ENCODE peak calls at places on chromosomes 2 and 18, in five cellular contexts. J is heart left ventricle, E is upper lobe of right lung, G is transverse colon, S is right lobe of liver. N is an unnamed sample.
A peak's percentile ranks its signal among the peaks of the same experiment; 100 is the strongest.

GRCh38 chr2:167764772-167765341 is 482.5 kb downstream of the STK39 start:
- DNase-seq in J (no peak), E (no peak), G (no peak), S (no peak), N (no peak)

GRCh38 chr2:31219131-31219969 is 2.0 kb upstream of the CAPN14 start:
- DNase-seq in J (no peak), E (no peak), G (no peak), S (no peak), N (no peak)

GRCh38 chr2:176178271-176178806 is 10.1 kb upstream of the HOXD1 start:
- DNase-seq in J (no peak), E (no peak), G (peak; percentile 64), S (no peak), N (no peak)

GRCh38 chr2:110678457-110679336 is 834 bp upstream of the BUB1 start:
- DNase-seq in J (peak; percentile 33), E (peak; percentile 67), G (peak; percentile 18), S (peak; percentile 29), N (peak; percentile 83)

GRCh38 chr2:64326578-64327050 is 127.3 kb upstream of the LGALSL start:
- DNase-seq in J (no peak), E (no peak), G (no peak), S (no peak), N (no peak)

GRCh38 chr18:37138456-37138855 is 309.5 kb downstream of the KIAA1328 start:
- DNase-seq in J (no peak), E (no peak), G (no peak), S (no peak), N (no peak)

GRCh38 chr18:46660955-46661749 is 4.1 kb upstream of the LOXHD1 start:
- DNase-seq in J (no peak), E (no peak), G (no peak), S (no peak), N (peak; percentile 60)

GRCh38 chr2:12076810-12077209 is 330.4 kb downstream of the LPIN1 start:
- DNase-seq in J (no peak), E (no peak), G (no peak), S (no peak), N (no peak)

GRCh38 chr2:158732573-158733429 is 62.3 kb upstream of the DAPL1 start:
- DNase-seq in J (no peak), E (no peak), G (no peak), S (no peak), N (no peak)

GRCh38 chr18:59549797-59550516 is 147.3 kb downstream of the CCBE1 start:
- DNase-seq in J (peak; percentile 35), E (no peak), G (no peak), S (no peak), N (no peak)

GRCh38 chr2:145038041-145038525 is 518.2 kb upstream of the ZEB2 start:
- DNase-seq in J (no peak), E (no peak), G (no peak), S (no peak), N (no peak)

GRCh38 chr2:239285071-239285931 is 115.5 kb downstream of the HDAC4 start:
- DNase-seq in J (no peak), E (peak; percentile 65), G (peak; percentile 34), S (no peak), N (peak; percentile 84)

GRCh38 chr18:48913201-48913600 is 37.6 kb downstream of the SMAD7 start:
- DNase-seq in J (no peak), E (peak; percentile 62), G (no peak), S (no peak), N (peak; percentile 81)

DNA sequence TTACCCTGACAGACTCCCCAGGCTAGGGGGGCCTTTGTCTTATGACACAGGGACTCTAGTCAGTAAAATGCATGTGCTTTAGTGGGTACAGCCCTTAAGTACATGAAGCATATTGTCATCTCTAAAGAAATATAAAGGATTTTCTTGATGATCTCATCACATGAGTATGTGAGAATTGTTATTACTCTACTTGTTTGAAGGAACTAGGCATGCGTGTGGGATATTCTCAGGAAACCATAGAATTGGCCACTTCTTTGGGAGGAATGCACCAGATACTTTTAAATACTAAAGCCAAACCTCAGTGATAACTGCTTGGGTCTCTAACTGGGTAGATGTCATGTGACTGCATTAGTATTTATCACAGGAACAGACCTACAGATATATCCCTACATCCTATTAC is 35.3 kb downstream of the MAPRE2 start:
- DNase-seq in J (no peak), E (no peak), G (no peak), S (no peak), N (no peak)
- H3K27ac ChIP-seq in J (peak overlapping the region; percentile 72), E (no peak overlapping the region), G (no peak overlapping the region), S (no peak overlapping the region), N (no peak overlapping the region)

DNA sequence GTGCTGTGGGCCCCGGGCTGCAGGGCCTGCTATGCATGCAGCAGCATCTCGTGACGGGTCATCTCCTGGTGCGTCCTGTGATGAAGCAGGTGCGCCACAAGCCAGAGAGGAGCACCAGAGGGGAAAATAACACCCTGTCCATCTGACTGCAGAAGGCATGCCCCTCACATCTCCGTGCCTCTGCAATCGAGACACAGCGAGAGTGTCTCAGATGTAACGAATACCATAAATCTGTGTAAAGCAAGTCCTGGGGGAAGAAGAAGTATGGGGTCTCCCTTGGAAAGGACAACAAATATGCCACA is 137.5 kb downstream of the PTGR3 start:
- DNase-seq in J (no peak), E (peak; percentile 64), G (peak; percentile 27), S (no peak), N (peak; percentile 91)
- H3K27ac ChIP-seq in J (peak overlapping the region; percentile 48), E (peak overlapping the region; percentile 73), G (peak overlapping the region; percentile 44), S (no peak overlapping the region), N (peak overlapping the region; percentile 88)

GRCh38 chr2:39621596-39621995 is 44.1 kb upstream of the TMEM178A start:
- DNase-seq in J (no peak), E (no peak), G (no peak), S (no peak), N (no peak)
- H3K27ac ChIP-seq in J (no peak overlapping the region), E (no peak overlapping the region), G (no peak overlapping the region), S (no peak overlapping the region), N (no peak overlapping the region)

GRCh38 chr2:172179045-172179742 is 76.5 kb upstream of the DLX2 start:
- DNase-seq in J (no peak), E (no peak), G (peak; percentile 61), S (no peak), N (no peak)
- H3K27ac ChIP-seq in J (no peak overlapping the region), E (no peak overlapping the region), G (no peak overlapping the region), S (no peak overlapping the region), N (peak overlapping the region; percentile 14)

GRCh38 chr2:196220671-196221070 is 49.3 kb upstream of the STK17B start:
- DNase-seq in J (no peak), E (no peak), G (no peak), S (no peak), N (no peak)

GRCh38 chr2:196229013-196229412 is 57.6 kb upstream of the STK17B start:
- DNase-seq in J (no peak), E (no peak), G (no peak), S (no peak), N (no peak)

GRCh38 chr2:196226058-196226747 is 54.8 kb upstream of the STK17B start:
- DNase-seq in J (no peak), E (no peak), G (no peak), S (no peak), N (no peak)

GRCh38 chr2:196224767-196225166 is 53.4 kb upstream of the STK17B start:
- DNase-seq in J (no peak), E (no peak), G (no peak), S (no peak), N (no peak)

DNA sequence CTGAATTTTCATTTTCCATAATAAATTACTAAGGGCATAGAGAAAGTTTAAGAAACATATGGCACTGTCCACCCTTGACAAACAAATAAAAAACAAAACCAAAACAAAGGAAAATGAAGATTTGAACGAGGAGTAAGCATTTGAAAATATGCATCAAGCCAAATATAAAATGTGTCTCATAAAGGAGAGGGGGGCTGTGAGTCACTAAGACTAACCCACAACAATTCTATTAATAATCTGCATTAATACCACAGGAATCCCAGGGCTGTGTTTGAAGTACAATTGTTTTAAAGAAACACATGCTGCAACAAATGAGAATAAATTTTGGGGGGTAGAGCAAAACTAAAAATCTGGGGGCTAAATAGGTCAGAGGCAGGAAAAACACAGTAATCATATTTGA is 53.8 kb upstream of the STK17B start:
- DNase-seq in J (no peak), E (no peak), G (no peak), S (no peak), N (no peak)
- H3K27ac ChIP-seq in J (no peak overlapping the region), E (no peak overlapping the region), G (no peak overlapping the region), S (no peak overlapping the region), N (no peak overlapping the region)

DNA sequence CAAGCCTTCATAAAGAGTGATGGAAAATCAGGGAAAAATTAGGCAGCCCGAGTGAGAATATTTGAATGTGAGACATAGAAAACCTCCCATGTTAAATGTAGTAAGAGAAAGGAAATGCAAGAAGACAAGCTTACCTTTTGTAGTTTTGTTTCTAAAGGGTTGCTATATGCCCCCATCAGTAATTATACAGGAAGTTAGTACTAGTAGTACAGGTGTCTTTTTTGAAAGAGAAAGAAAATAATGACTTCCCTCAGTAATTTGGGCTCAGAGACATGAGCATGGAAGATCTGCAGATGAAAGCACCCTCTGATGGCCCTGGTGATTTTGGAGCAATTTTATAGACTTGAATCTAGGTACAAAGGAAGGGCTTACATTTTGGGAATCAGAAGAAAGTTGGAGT is 80.8 kb downstream of the RHBDD1 start:
- DNase-seq in J (no peak), E (no peak), G (no peak), S (no peak), N (no peak)
- H3K27ac ChIP-seq in J (no peak overlapping the region), E (no peak overlapping the region), G (no peak overlapping the region), S (no peak overlapping the region), N (no peak overlapping the region)

DNA sequence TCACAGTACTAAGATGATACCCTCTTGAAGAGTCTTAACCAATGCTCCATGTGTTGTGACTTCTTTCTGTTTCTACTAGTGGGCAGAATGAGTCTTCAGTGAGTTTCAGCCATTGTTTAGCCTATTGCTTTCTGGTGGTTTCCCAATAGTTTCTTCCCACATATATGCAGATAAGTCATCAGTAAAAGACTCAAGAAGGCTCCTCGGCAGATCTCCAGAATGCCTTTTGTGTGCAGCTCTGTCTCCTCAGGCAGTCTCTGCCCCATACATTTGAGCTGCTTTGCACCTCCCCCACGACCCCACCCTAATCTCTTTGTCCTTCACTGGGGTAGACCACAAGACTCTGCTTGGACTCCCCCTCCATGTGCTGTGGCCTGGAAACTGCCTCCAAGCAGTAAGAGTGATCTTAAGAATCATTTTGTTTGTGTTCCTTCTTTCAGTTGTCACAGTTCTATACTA is 71.6 kb upstream of the CHRNA1 start:
- DNase-seq in J (no peak), E (no peak), G (no peak), S (no peak), N (no peak)
- H3K27ac ChIP-seq in J (no peak overlapping the region), E (no peak overlapping the region), G (no peak overlapping the region), S (no peak overlapping the region), N (no peak overlapping the region)

DNA sequence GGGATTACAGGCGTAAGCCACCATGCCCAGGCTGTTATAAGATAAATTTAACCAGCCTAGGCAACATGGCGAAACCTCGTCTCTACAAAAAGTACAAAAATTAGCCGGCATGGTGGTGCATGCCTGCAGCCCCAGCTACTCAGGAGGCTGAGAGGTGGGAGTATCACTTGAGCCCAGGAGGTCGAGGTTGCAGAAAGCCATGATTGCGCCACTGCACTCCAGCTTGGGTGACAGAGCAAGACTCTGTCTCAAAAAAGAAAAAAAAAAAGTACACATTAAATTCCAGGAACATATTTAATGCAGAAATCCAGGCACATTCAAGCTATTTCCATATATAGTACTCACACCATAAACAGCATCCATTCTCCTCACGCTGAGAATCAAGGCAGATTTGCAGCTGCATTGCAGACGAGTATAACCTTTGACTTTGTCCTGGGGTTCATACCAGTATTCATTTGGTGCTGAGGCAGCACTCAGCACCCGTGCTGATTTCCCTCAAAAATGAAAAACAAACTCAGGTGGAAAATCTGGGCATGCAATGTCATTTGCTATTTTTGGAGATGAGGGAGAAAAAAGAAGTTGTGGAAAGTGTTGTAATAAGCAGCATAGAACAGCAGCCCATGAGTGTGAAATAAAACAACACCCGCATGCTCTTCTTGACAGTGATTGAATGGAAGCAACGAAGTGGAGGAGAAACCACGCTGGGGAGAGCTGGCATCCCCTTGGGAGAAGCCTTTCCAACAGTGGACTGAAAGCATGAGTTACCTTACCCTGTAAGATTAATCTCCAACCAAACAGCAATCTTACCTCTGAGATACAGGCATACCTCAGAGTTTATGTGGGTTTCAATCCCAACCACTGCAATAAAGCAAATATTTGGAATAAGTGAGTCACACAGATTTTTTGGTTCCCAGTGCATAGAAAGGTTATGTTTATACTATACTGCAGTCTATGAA is 46.8 kb upstream of the ANXA4 start:
- DNase-seq in J (no peak), E (no peak), G (no peak), S (no peak), N (no peak)
- H3K27ac ChIP-seq in J (no peak overlapping the region), E (no peak overlapping the region), G (peak overlapping the region; percentile 6), S (peak overlapping the region; percentile 33), N (peak overlapping the region; percentile 36)